ENCODE peak calls at places on chromosomes 11 and 22, in four cellular contexts. Q, Z, A and E are unnamed samples.

GRCh38 chr11:6022954-6023353 is 7.6 kb downstream of the OR56A1 start:
- DNase-seq in Q (peak; percentile 73), Z (no peak), A (peak; percentile 11), E (peak; percentile 58)

GRCh38 chr11:19931141-19931767 is 218.6 kb downstream of the NAV2 start:
- DNase-seq in Q (peak; percentile 31), Z (no peak), A (no peak), E (no peak)

GRCh38 chr11:74347381-74347780 is 35.9 kb upstream of the P4HA3 start:
- DNase-seq in Q (peak; percentile 58), Z (no peak), A (no peak), E (no peak)

GRCh38 chr11:85540635-85541034 is 86.5 kb downstream of the DLG2 start:
- DNase-seq in Q (no peak), Z (no peak), A (peak; percentile 72), E (no peak)

GRCh38 chr11:14242733-14243132 is 116.2 kb downstream of the RRAS2 start:
- DNase-seq in Q (no peak), Z (no peak), A (no peak), E (no peak)

GRCh38 chr11:113457784-113458183 is 17.4 kb downstream of the DRD2 start:
- DNase-seq in Q (no peak), Z (no peak), A (no peak), E (no peak)

GRCh38 chr11:44470849-44471248 is 94.6 kb upstream of the CD82 start:
- DNase-seq in Q (no peak), Z (no peak), A (no peak), E (no peak)

GRCh38 chr11:69250503-69251393 is 43.2 kb upstream of the MYEOV start:
- DNase-seq in Q (no peak), Z (no peak), A (no peak), E (no peak)

GRCh38 chr11:111414267-111414931 is 35.3 kb upstream of the POU2AF1 start:
- DNase-seq in Q (no peak), Z (no peak), A (no peak), E (no peak)

GRCh38 chr11:3163241-3163981 is 1.7 kb downstream of the OSBPL5 start:
- DNase-seq in Q (no peak), Z (peak; percentile 38), A (no peak), E (no peak)

GRCh38 chr11:3165152-3165705 is at the start of gene OSBPL5:
- DNase-seq in Q (peak; percentile 64), Z (peak; percentile 87), A (peak; percentile 46), E (no peak)

GRCh38 chr11:3165916-3166267 is 782 bp upstream of the OSBPL5 start:
- DNase-seq in Q (no peak), Z (peak; percentile 29), A (no peak), E (no peak)

GRCh38 chr11:3164138-3164539 is 971 bp downstream of the OSBPL5 start:
- DNase-seq in Q (no peak), Z (peak; percentile 50), A (no peak), E (no peak)

DNA sequence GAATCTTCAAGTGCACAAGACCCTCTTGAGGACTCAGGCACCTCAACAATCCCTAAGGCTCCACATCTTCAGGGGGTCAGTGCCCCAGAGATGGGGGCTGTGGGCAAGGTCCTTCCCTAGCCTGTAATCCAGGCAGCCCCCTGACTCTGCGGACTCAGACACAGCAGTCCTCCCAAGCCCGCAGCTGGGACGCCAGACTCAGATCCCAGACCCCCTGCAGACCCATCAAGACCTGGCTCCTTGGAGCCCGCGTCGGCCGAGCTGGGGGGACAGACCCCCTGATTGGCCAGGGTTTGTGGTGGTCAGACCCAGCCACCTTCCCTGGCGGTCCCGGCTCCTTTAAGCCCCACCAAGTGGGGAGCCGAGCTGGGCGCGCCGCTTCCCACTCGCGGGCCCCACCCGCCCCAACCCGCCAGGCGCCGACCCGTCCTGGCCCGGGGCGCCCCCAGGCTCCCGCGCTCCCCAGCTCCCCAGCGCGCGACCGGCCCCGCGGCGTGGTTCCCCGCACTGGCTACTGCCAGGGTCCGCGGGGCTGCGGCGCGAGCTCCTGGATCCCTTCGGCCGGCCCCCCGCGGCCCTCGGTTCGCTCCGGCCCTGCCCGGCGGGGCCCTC is 464 bp downstream of the OSBPL5 start:
- DNase-seq in Q (no peak), Z (peak; percentile 44), A (no peak), E (no peak)
- H3K4me3 ChIP-seq in Q (peak overlapping the region; percentile 84), Z (peak overlapping the region; percentile 86), A (peak overlapping the region; percentile 55), E (peak overlapping the region; percentile 70)

GRCh38 chr22:28911279-28911640 is 27.9 kb downstream of the ZNRF3 start:
- DNase-seq in Q (no peak), Z (no peak), A (no peak), E (no peak)

GRCh38 chr22:28915969-28916368 is 32.6 kb downstream of the ZNRF3 start:
- DNase-seq in Q (no peak), Z (no peak), A (no peak), E (no peak)

GRCh38 chr22:28910575-28911278 is 27.4 kb downstream of the ZNRF3 start:
- DNase-seq in Q (no peak), Z (no peak), A (no peak), E (no peak)

GRCh38 chr22:28909375-28909774 is 26.0 kb downstream of the ZNRF3 start:
- DNase-seq in Q (peak; percentile 34), Z (no peak), A (no peak), E (no peak)

GRCh38 chr22:28911777-28912669 is 28.7 kb downstream of the ZNRF3 start:
- DNase-seq in Q (peak; percentile 46), Z (no peak), A (no peak), E (no peak)
- H3K4me3 ChIP-seq in Q (no peak overlapping the region), Z (no peak overlapping the region), A (no peak overlapping the region), E (no peak overlapping the region)

DNA sequence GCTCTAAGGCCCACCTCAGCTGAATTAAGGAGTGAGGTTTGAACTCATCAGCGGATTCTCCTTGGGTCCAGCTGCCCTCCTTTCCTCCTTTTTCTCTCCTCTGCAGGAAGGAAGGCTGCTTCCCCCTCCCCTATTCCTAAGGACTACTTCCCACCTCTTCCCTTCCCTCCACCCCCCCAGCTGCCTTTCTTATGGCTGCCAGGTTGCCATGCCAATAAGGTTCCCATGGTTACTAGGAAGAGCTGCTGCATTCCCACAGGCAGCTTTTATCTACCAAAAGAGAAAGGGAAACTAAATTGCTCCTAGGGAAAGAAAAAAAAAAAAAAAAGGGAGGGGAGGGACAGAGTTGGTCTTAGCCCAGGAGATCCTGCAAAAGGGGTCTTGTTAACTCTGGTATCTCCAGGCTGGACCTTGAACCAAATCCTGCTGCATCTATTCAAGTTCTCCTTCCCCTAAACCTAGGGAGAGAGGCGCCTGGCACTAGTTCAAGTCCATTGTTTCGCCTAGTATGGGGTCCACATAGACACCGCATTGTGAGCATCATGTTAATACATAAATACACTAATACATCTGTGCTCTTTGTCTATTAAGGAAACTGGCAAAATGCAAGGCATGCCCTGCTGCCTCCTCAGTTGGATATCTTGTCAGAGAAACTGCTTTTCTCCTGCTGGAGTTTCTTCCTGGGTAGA is 21.2 kb upstream of the FEZ1 start:
- DNase-seq in Q (peak; percentile 90), Z (no peak), A (peak; percentile 95), E (no peak)
- H3K4me3 ChIP-seq in Q (peak overlapping the region; percentile 36), Z (no peak overlapping the region), A (no peak overlapping the region), E (no peak overlapping the region)

GRCh38 chr11:10692716-10693115 is 839 bp downstream of the IRAG1 start:
- DNase-seq in Q (no peak), Z (no peak), A (no peak), E (no peak)
- H3K4me3 ChIP-seq in Q (no peak overlapping the region), Z (peak overlapping the region; percentile 98), A (no peak overlapping the region), E (no peak overlapping the region)

GRCh38 chr11:8767466-8768142 is 85.0 kb downstream of the RPL27A start:
- DNase-seq in Q (no peak), Z (no peak), A (no peak), E (no peak)

GRCh38 chr11:8765294-8765693 is 82.7 kb downstream of the RPL27A start:
- DNase-seq in Q (peak; percentile 67), Z (no peak), A (no peak), E (no peak)

GRCh38 chr11:8766043-8766992 is 83.7 kb downstream of the RPL27A start:
- DNase-seq in Q (no peak), Z (no peak), A (peak; percentile 92), E (no peak)

GRCh38 chr11:8768625-8769333 is 86.2 kb downstream of the RPL27A start:
- DNase-seq in Q (peak; percentile 63), Z (peak; percentile 62), A (no peak), E (peak; percentile 50)

GRCh38 chr11:8766993-8767374 is 84.4 kb downstream of the RPL27A start:
- DNase-seq in Q (no peak), Z (no peak), A (no peak), E (no peak)
- H3K4me3 ChIP-seq in Q (no peak overlapping the region), Z (no peak overlapping the region), A (no peak overlapping the region), E (no peak overlapping the region)

DNA sequence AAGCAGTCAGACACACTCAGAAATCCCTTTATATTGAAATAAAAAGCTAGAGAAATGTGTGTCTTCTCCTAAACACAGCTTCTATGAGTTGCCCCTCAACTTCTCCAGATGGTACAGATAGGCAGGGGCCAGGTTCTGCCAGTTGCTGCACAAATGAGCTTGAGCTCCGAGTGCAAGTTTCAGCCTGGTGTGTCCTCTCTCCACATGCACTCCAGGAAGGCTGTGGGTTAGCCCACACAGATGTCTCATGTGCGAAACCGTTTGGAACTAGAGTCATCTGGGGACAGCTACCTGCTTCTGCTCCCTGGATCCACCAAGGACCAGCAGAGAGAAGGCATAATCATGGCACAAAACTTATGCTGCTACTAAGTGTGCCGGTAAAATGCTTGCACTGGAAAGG is 812.6 kb downstream of the OPCML start:
- DNase-seq in Q (no peak), Z (no peak), A (no peak), E (no peak)
- H3K4me3 ChIP-seq in Q (no peak overlapping the region), Z (no peak overlapping the region), A (no peak overlapping the region), E (no peak overlapping the region)